ENCODE peak calls at places on chromosomes 5 and 9, in ten cellular contexts. C, I, O, J, L, K, M, Q, G and Z are unnamed samples.

GRCh38 chr9:35771943-35772342 is 17.9 kb upstream of the MSMP start:
- DNase-seq in C (no peak), I (peak), O (no peak), J (no peak), L (no peak), K (no peak), M (no peak), Q (no peak), G (peak), Z (no peak)

GRCh38 chr9:85898288-85898802 is 42.6 kb upstream of the NAA35 start:
- DNase-seq in C (no peak), I (no peak), O (no peak), J (peak), L (no peak), K (no peak), M (no peak), Q (no peak), G (no peak), Z (no peak)

GRCh38 chr5:43019615-43020293 is 20.4 kb downstream of the ANXA2R start:
- DNase-seq in C (peak), I (peak), O (peak), J (peak), L (no peak), K (peak), M (no peak), Q (peak), G (peak), Z (no peak)

GRCh38 chr9:71830131-71830530 is 61.8 kb upstream of the CEMIP2 start:
- DNase-seq in C (no peak), I (no peak), O (no peak), J (no peak), L (no peak), K (no peak), M (peak), Q (no peak), G (no peak), Z (no peak)

GRCh38 chr9:87194471-87194870 is 247.2 kb upstream of the GAS1 start:
- DNase-seq in C (no peak), I (no peak), O (no peak), J (peak), L (peak), K (no peak), M (no peak), Q (no peak), G (no peak), Z (peak)

GRCh38 chr5:74120585-74120984 is 494.6 kb downstream of the ARHGEF28 start:
- DNase-seq in C (no peak), I (no peak), O (no peak), J (no peak), L (no peak), K (no peak), M (no peak), Q (no peak), G (no peak), Z (no peak)

GRCh38 chr5:56507348-56507930 is 274.3 kb upstream of the ANKRD55 start:
- DNase-seq in C (no peak), I (peak), O (no peak), J (no peak), L (no peak), K (no peak), M (no peak), Q (no peak), G (peak), Z (no peak)

GRCh38 chr9:15697459-15697858 is 144.6 kb downstream of the CCDC171 start:
- DNase-seq in C (no peak), I (no peak), O (no peak), J (peak), L (peak), K (no peak), M (no peak), Q (no peak), G (no peak), Z (peak)

GRCh38 chr9:135804588-135805421 is 102.5 kb downstream of the CAMSAP1 start:
- DNase-seq in C (no peak), I (no peak), O (peak), J (peak), L (no peak), K (no peak), M (no peak), Q (no peak), G (no peak), Z (no peak)

GRCh38 chr9:69121155-69122085 is 52.7 kb upstream of the TJP2 start:
- DNase-seq in C (peak), I (peak), O (peak), J (peak), L (no peak), K (peak), M (no peak), Q (peak), G (peak), Z (no peak)

GRCh38 chr9:13263511-13263910 is 16.0 kb downstream of the MPDZ start:
- DNase-seq in C (no peak), I (no peak), O (no peak), J (no peak), L (no peak), K (no peak), M (no peak), Q (no peak), G (no peak), Z (no peak)

GRCh38 chr9:1200847-1201251 is 150.7 kb downstream of the DMRT2 start:
- DNase-seq in C (peak), I (no peak), O (no peak), J (no peak), L (peak), K (peak), M (no peak), Q (peak), G (no peak), Z (no peak)

GRCh38 chr5:178839319-178839704 is 20.4 kb upstream of the ZNF354B start:
- DNase-seq in C (peak), I (peak), O (peak), J (peak), L (no peak), K (peak), M (no peak), Q (peak), G (peak), Z (no peak)